ENCODE peak calls at places on chromosomes 13 and 19, in six cellular contexts. R is testis; V is uterus; X is stomach; P is effector memory CD4-positive, alpha-beta T cell; L is fibroblast of lung. S is an unnamed sample. For H3K9me3, the result is how much of the 10 kb centered on the place peaks cover.

GRCh38 chr19:33528404-33528803 is 6.8 kb upstream of the PEPD start:
- DNase-seq in R (no peak), V (no peak), X (no peak), P (no peak), L (no peak), S (no peak)

GRCh38 chr19:50275577-50276368 is 53.4 kb downstream of the KCNC3 start:
- DNase-seq in R (no peak), V (no peak), X (no peak), P (no peak), L (no peak), S (no peak)

GRCh38 chr19:35224681-35225604 is 3.6 kb downstream of the FAM187B start:
- DNase-seq in R (no peak), V (no peak), X (no peak), P (no peak), L (no peak), S (no peak)

GRCh38 chr13:107518292-107518691 is 697.0 kb downstream of the LIG4 start:
- DNase-seq in R (no peak), V (no peak), X (no peak), P (no peak), L (peak), S (no peak)

GRCh38 chr19:918481-919156 is 1.5 kb downstream of the KISS1R start:
- DNase-seq in R (no peak), V (no peak), X (no peak), P (no peak), L (no peak), S (no peak)

GRCh38 chr19:18349524-18350128 is 9.2 kb downstream of the PGPEP1 start:
- DNase-seq in R (peak), V (peak), X (peak), P (no peak), L (peak), S (peak)

GRCh38 chr19:55172741-55173140 is 6.3 kb upstream of the DNAAF3 start:
- DNase-seq in R (no peak), V (no peak), X (no peak), P (no peak), L (peak), S (no peak)

GRCh38 chr19:11261902-11262839 is at the start of gene DOCK6:
- DNase-seq in R (peak), V (peak), X (peak), P (no peak), L (no peak), S (peak)

GRCh38 chr19:52992109-52993004 is 21.4 kb upstream of the ERVV-1 start:
- DNase-seq in R (peak), V (peak), X (peak), P (no peak), L (peak), S (peak)

GRCh38 chr19:9151367-9151766 is 11.2 kb downstream of the ZNF317 start:
- DNase-seq in R (no peak), V (no peak), X (no peak), P (no peak), L (no peak), S (no peak)

GRCh38 chr13:54875111-54875510 is 1846.5 kb downstream of the OLFM4 start:
- DNase-seq in R (no peak), V (no peak), X (no peak), P (no peak), L (no peak), S (no peak)
- H3K9me3 ChIP-seq in R (under half), V (under half), X (under half), P (under half), L (under half), S (under half)

GRCh38 chr19:27718262-27718661 is 1494.7 kb downstream of the UQCRFS1 start:
- DNase-seq in R (no peak), V (no peak), X (no peak), P (no peak), L (no peak), S (no peak)

GRCh38 chr19:27719034-27719433 is 1493.9 kb downstream of the UQCRFS1 start:
- DNase-seq in R (no peak), V (no peak), X (no peak), P (no peak), L (no peak), S (no peak)

GRCh38 chr19:27717825-27718224 is 1495.1 kb downstream of the UQCRFS1 start:
- DNase-seq in R (no peak), V (no peak), X (no peak), P (no peak), L (no peak), S (no peak)

GRCh38 chr19:27716922-27717321 is 1496.0 kb downstream of the UQCRFS1 start:
- DNase-seq in R (no peak), V (no peak), X (no peak), P (no peak), L (no peak), S (no peak)

DNA sequence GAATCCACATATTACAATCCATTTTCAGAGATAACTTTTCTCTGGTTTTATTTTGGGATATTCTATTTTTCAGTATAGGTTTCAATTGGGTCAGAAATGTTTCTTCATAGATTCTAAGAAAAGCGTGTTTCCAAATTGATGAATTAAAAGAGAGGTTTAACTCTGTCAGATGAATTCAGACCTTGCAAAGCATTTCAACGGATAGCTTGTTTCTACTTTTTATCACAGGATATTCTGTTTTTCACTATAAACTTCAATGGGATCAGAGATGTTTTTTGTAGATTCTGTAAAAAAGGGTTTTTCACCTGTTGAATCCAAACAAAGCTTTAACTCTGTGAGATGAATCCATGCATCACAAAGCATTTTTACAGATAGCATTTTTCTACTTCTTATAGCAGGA is 1498.1 kb downstream of the UQCRFS1 start:
- DNase-seq in R (no peak), V (no peak), X (no peak), P (no peak), L (no peak), S (no peak)
- H3K9me3 ChIP-seq in R (under half), V (under half), X (half or more), P (under half), L (under half), S (under half)

GRCh38 chr13:81771948-81772347 is 1431.0 kb upstream of the SPRY2 start:
- DNase-seq in R (no peak), V (no peak), X (no peak), P (no peak), L (no peak), S (no peak)
- H3K9me3 ChIP-seq in R (under half), V (under half), X (under half), P (under half), L (under half), S (under half)

GRCh38 chr19:57587529-57587928 is 3.6 kb downstream of the ZIK1 start:
- DNase-seq in R (no peak), V (no peak), X (no peak), P (no peak), L (peak), S (no peak)
- H3K9me3 ChIP-seq in R (under half), V (under half), X (half or more), P (half or more), L (under half), S (under half)

GRCh38 chr13:34201050-34201913 is 383.3 kb downstream of the RFC3 start:
- DNase-seq in R (no peak), V (no peak), X (no peak), P (no peak), L (peak), S (no peak)
- H3K9me3 ChIP-seq in R (under half), V (under half), X (under half), P (under half), L (under half), S (under half)

GRCh38 chr19:58183822-58184215 is 958 bp downstream of the ZNF274 start:
- DNase-seq in R (no peak), V (no peak), X (no peak), P (no peak), L (no peak), S (no peak)
- H3K9me3 ChIP-seq in R (under half), V (under half), X (half or more), P (under half), L (under half), S (under half)

GRCh38 chr19:51948979-51949378 is 21.7 kb downstream of the ZNF613 start:
- DNase-seq in R (peak), V (no peak), X (no peak), P (no peak), L (peak), S (peak)
- H3K9me3 ChIP-seq in R (under half), V (under half), X (half or more), P (half or more), L (under half), S (under half)